ENCODE peak calls at places on chromosomes 11 and 22, in seven cellular contexts. Y, J, M, G, P, I and D are unnamed samples. For H3K4me1, the result is how much of the 10 kb centered on the place peaks cover.

GRCh38 chr11:115501895-115502589 is 2.2 kb downstream of the CADM1 start:
- DNase-seq in Y (no peak), J (no peak), M (no peak), G (no peak), P (peak), I (peak), D (no peak)

GRCh38 chr22:34102633-34103032 is 182.4 kb upstream of the LARGE1 start:
- DNase-seq in Y (no peak), J (no peak), M (no peak), G (no peak), P (no peak), I (no peak), D (no peak)

GRCh38 chr22:26770624-26771023 is 113.2 kb downstream of the MIAT start:
- DNase-seq in Y (no peak), J (no peak), M (no peak), G (no peak), P (no peak), I (peak), D (no peak)

GRCh38 chr11:75510626-75511025 is 15.1 kb downstream of the GDPD5 start:
- DNase-seq in Y (no peak), J (no peak), M (no peak), G (peak), P (no peak), I (no peak), D (no peak)

GRCh38 chr11:131877246-131877645 is 506.8 kb downstream of the NTM start:
- DNase-seq in Y (no peak), J (no peak), M (no peak), G (no peak), P (no peak), I (no peak), D (no peak)

GRCh38 chr22:24741357-24741756 is 33.2 kb downstream of the PIWIL3 start:
- DNase-seq in Y (no peak), J (no peak), M (no peak), G (no peak), P (no peak), I (no peak), D (no peak)

GRCh38 chr22:29879738-29880137 is 3.2 kb upstream of the MTMR3 start:
- DNase-seq in Y (no peak), J (no peak), M (no peak), G (no peak), P (peak), I (no peak), D (no peak)

GRCh38 chr11:73154178-73154577 is 12.1 kb upstream of the FCHSD2 start:
- DNase-seq in Y (no peak), J (no peak), M (no peak), G (peak), P (peak), I (no peak), D (no peak)

GRCh38 chr11:122781378-122782040 is 56.8 kb upstream of the CRTAM start:
- DNase-seq in Y (peak), J (peak), M (peak), G (peak), P (peak), I (peak), D (no peak)

GRCh38 chr22:49958961-49959781 is 1.4 kb upstream of the PIM3 start:
- DNase-seq in Y (no peak), J (peak), M (no peak), G (peak), P (no peak), I (no peak), D (no peak)

GRCh38 chr22:37182101-37182948 is 5.7 kb downstream of the C1QTNF6 start:
- DNase-seq in Y (no peak), J (peak), M (no peak), G (no peak), P (no peak), I (no peak), D (no peak)

GRCh38 chr11:127226959-127227358 is 226.4 kb upstream of the KIRREL3 start:
- DNase-seq in Y (no peak), J (no peak), M (no peak), G (no peak), P (no peak), I (no peak), D (peak)

GRCh38 chr11:10459029-10459970 is 4.2 kb downstream of the AMPD3 start:
- DNase-seq in Y (no peak), J (no peak), M (no peak), G (no peak), P (peak), I (no peak), D (no peak)
- H3K4me1 ChIP-seq in Y (under half), J (under half), M (under half), G (under half), P (half or more), I (under half), D (under half)

GRCh38 chr11:132941024-132941646 is 591.2 kb downstream of the OPCML start:
- DNase-seq in Y (no peak), J (no peak), M (no peak), G (no peak), P (peak), I (peak), D (peak)
- TF ChIP-seq CTCF in Y (peak), J (peak), M (peak), G (peak), P (peak), I (peak), D (peak)

GRCh38 chr11:63919267-63920125 is 2.5 kb upstream of the RCOR2 start:
- DNase-seq in Y (no peak), J (no peak), M (peak), G (no peak), P (no peak), I (no peak), D (no peak)
- H3K27ac ChIP-seq in Y (peak), J (peak), M (peak), G (peak), P (no peak), I (no peak), D (no peak)

GRCh38 chr22:17773606-17774205 is 563 bp downstream of the BID start:
- DNase-seq in Y (no peak), J (peak), M (peak), G (no peak), P (peak), I (peak), D (no peak)
- H3K4me1 ChIP-seq in Y (under half), J (half or more), M (under half), G (under half), P (half or more), I (under half), D (under half)

DNA sequence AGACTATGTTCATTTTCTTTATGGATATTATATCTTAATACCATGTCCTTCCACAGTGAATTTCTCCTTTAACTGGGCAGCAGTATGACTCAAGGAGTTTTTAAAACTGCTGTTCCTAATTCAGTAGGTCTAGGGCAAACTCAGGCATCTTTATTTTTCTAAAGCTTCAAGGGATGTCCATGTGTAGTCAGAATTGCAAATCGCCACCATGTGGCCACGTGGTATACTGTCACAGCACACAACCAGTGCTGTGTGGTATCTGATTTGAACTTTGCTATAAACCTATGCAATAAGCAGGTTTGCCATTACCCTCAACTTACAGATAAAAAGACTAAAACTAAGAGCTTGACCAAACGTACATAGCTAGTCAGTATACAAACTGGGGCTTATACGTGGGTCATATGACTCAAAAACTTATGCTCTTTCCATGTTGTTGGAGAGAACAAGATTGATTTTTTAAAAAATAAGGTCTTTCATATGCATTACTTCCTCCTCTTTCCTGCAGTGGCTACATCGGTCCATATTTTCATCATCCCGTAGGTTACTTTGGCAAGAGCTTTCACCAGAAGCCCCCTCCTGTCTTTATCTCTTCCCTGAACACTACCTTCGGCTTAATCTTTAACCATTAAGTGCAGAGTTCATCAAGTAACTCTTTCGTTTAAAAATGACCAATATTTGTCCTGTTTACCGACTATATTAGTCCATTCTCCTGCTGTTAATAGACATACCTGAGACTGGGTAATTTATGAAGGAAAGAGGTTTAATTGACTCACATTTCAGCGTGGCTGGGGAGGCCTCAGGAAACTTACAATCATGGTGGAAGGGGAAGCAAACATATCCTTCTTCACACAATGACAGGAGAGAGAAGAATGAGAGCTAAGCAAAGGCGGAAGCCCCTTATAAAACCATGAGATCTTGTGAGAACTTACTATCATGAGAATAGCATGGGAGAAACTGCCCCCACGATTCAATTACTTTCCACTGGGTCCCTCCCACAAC is 8.0 kb upstream of the HTATIP2 start:
- DNase-seq in Y (no peak), J (no peak), M (peak), G (no peak), P (peak), I (peak), D (no peak)
- TF ChIP-seq CTCF in Y (no peak), J (peak), M (peak), G (peak), P (peak), I (peak), D (peak)

DNA sequence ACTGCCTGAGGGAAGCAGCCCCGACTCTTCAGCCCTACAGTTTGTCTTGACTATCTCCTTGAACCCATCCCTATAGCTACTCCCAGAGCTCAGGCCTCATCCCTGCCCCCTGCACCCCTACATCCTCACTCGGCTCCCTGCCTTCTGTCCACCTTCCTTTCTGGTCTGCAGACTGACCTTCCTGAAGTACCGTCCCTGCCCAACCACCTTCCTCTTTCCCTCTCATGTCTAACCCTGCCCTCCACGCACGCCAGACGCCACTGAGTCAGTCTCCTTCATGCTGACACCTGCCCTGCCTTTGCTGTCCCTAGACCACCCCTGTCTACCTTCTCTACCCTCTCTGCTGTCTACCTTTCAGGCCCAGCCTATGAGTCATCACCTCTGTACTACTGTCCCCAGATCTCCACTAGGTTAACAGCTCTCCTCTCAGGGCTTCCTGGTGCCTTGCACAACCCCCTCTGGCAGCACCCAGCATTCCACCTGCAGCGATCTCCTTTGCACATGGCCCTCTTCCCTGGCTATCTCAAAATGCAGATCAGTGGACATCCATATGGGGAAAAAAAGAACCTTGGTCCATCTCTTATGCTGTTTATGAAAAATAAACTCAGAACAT is 8.9 kb downstream of the KCTD21 start:
- DNase-seq in Y (no peak), J (no peak), M (no peak), G (peak), P (no peak), I (no peak), D (no peak)
- H3K27ac ChIP-seq in Y (no peak), J (no peak), M (no peak), G (no peak), P (no peak), I (no peak), D (no peak)

DNA sequence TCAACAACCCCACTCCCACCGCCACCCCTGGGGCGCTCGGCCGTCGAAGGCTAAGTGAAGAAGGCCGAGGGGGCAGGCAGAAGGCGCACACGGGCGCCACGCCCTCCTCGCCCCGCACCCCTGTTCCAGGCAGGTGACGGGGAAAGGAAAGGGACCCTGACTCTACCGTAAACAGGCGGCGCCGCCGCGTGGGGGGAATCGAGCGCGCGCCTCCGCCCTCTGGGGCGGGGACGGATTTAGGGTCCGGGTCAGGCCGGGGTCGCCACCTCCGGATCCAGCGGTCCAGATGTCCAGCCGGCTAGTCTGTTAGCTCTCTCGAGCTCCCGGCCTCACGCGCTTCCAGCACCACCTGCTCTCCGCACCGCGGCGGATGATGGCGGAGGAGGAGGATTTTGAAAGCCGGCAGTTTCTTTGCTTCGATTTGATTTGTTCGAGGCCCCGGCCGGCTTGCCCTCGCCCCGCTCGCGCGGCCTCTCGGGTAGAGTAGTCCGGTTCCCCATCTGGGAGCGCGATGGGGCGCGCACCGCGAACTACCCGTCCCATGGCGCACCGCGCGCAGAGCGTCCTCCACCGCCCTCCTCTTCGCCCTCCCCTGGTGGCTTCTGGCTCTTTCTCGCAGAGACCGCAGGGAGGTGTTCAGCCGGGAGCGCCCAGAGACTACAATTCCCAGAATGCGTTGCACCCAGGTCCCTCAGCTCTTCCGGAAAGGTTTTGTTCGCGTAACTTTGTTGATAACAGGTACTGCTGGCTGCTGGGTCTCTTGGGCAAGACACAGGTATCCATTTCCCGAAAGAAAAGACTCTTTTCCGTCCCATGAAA is at the start of gene RANGAP1:
- DNase-seq in Y (peak), J (peak), M (peak), G (peak), P (peak), I (peak), D (peak)
- H3K4me1 ChIP-seq in Y (under half), J (under half), M (under half), G (under half), P (under half), I (under half), D (under half)